ENCODE peak calls at places on chromosomes 3 and 15, in seven cellular contexts. A is transverse colon; U is GM23248; B is upper lobe of right lung; C is colonic mucosa; E is CD4-positive, alpha-beta memory T cell; O is cardiac muscle cell. R is an unnamed sample.

GRCh38 chr3:186514296-186515002 is 29.7 kb downstream of the CRYGS start:
- DNase-seq in A (no peak), U (peak; percentile 16), B (no peak), C (no peak), E (no peak), O (no peak), R (no peak)

GRCh38 chr3:107999215-107999775 is 91.5 kb downstream of the CD47 start:
- DNase-seq in A (no peak), U (peak; percentile 60), B (no peak), C (no peak), E (no peak), O (no peak), R (peak; percentile 33)

GRCh38 chr3:155391583-155391982 is 98.1 kb upstream of the STRIT1 start:
- DNase-seq in A (peak; percentile 8), U (peak; percentile 93), B (no peak), C (no peak), E (no peak), O (peak; percentile 25), R (peak; percentile 76)

GRCh38 chr15:40590635-40591105 is 3.4 kb upstream of the KNL1 start:
- DNase-seq in A (no peak), U (peak; percentile 6), B (no peak), C (no peak), E (no peak), O (peak; percentile 61), R (no peak)

GRCh38 chr3:190301591-190301990 is 20.7 kb downstream of the CLDN1 start:
- DNase-seq in A (no peak), U (no peak), B (no peak), C (no peak), E (peak; percentile 15), O (no peak), R (no peak)

GRCh38 chr3:130933801-130934345 is 40.0 kb downstream of the ATP2C1 start:
- DNase-seq in A (no peak), U (peak; percentile 19), B (no peak), C (no peak), E (no peak), O (peak; percentile 40), R (no peak)

GRCh38 chr3:65146149-65146548 is 458.3 kb upstream of the ADAMTS9 start:
- DNase-seq in A (no peak), U (peak; percentile 25), B (no peak), C (no peak), E (no peak), O (no peak), R (no peak)

GRCh38 chr15:48644827-48645557 is 517 bp downstream of the FBN1 start:
- DNase-seq in A (no peak), U (peak; percentile 78), B (peak; percentile 73), C (no peak), E (no peak), O (peak; percentile 77), R (peak; percentile 75)

GRCh38 chr3:142273501-142273900 is 48.1 kb upstream of the GK5 start:
- DNase-seq in A (no peak), U (no peak), B (no peak), C (no peak), E (no peak), O (no peak), R (no peak)

GRCh38 chr3:112671930-112672715 is 31.2 kb upstream of the CCDC80 start:
- DNase-seq in A (no peak), U (peak; percentile 95), B (no peak), C (no peak), E (peak; percentile 31), O (peak; percentile 97), R (peak; percentile 82)

GRCh38 chr3:41267975-41268640 is 68.8 kb downstream of the CTNNB1 start:
- DNase-seq in A (no peak), U (peak; percentile 98), B (no peak), C (no peak), E (no peak), O (peak; percentile 89), R (peak; percentile 72)

GRCh38 chr3:169661567-169662214 is 1.8 kb downstream of the MECOM start:
- DNase-seq in A (peak; percentile 53), U (peak; percentile 63), B (peak; percentile 76), C (peak; percentile 56), E (no peak), O (peak; percentile 72), R (peak; percentile 65)

GRCh38 chr15:75238150-75238549 is 20.0 kb upstream of the GOLGA6C start:
- DNase-seq in A (no peak), U (no peak), B (peak; percentile 44), C (no peak), E (no peak), O (no peak), R (no peak)

GRCh38 chr3:104750581-104750980 is 616.1 kb upstream of the ALCAM start:
- DNase-seq in A (no peak), U (peak; percentile 6), B (no peak), C (no peak), E (no peak), O (no peak), R (no peak)

GRCh38 chr3:38003371-38003816 is 12.8 kb downstream of the VILL start:
- DNase-seq in A (peak; percentile 79), U (peak; percentile 55), B (peak; percentile 80), C (peak; percentile 78), E (peak; percentile 51), O (peak; percentile 60), R (no peak)

GRCh38 chr15:74768771-74769342 is 13.0 kb upstream of the CSK start:
- DNase-seq in A (peak; percentile 66), U (peak; percentile 72), B (peak; percentile 74), C (peak; percentile 54), E (peak; percentile 61), O (peak; percentile 62), R (peak; percentile 65)

GRCh38 chr3:182487048-182487447 is 306.3 kb upstream of the ATP11B start:
- DNase-seq in A (no peak), U (no peak), B (no peak), C (no peak), E (no peak), O (no peak), R (no peak)

GRCh38 chr3:50675179-50676030 is 678 bp downstream of the DOCK3 start:
- DNase-seq in A (peak; percentile 39), U (peak; percentile 36), B (peak; percentile 78), C (no peak), E (peak; percentile 35), O (no peak), R (peak; percentile 9)

GRCh38 chr3:104990758-104991157 is 376.0 kb upstream of the ALCAM start:
- DNase-seq in A (no peak), U (peak; percentile 0), B (no peak), C (no peak), E (no peak), O (peak; percentile 1), R (no peak)

GRCh38 chr15:44550256-44550655 is 13.3 kb downstream of the EIF3J start:
- DNase-seq in A (no peak), U (peak; percentile 66), B (no peak), C (no peak), E (peak; percentile 33), O (peak; percentile 58), R (no peak)

GRCh38 chr3:183490653-183491052 is 62.2 kb upstream of the MCF2L2 start:
- DNase-seq in A (peak; percentile 62), U (peak; percentile 22), B (no peak), C (peak; percentile 87), E (no peak), O (no peak), R (no peak)

GRCh38 chr15:69668963-69669362 is 216.3 kb downstream of the RPLP1 start:
- DNase-seq in A (peak; percentile 62), U (no peak), B (no peak), C (no peak), E (peak; percentile 12), O (no peak), R (no peak)

GRCh38 chr3:36461588-36461987 is 81.3 kb downstream of the STAC start:
- DNase-seq in A (no peak), U (peak; percentile 85), B (no peak), C (no peak), E (no peak), O (peak; percentile 15), R (no peak)

GRCh38 chr3:139106013-139106932 is 61.6 kb upstream of the PRR23C start:
- DNase-seq in A (no peak), U (no peak), B (peak; percentile 46), C (no peak), E (no peak), O (no peak), R (no peak)

GRCh38 chr3:80612366-80612765 is 844.6 kb upstream of the ROBO1 start:
- DNase-seq in A (no peak), U (no peak), B (no peak), C (no peak), E (no peak), O (no peak), R (no peak)

GRCh38 chr15:87632364-87632763 is 624.2 kb downstream of the NTRK3 start:
- DNase-seq in A (no peak), U (no peak), B (no peak), C (no peak), E (no peak), O (no peak), R (no peak)
- H3K27me3 ChIP-seq in A (no peaks in the 10 kb centered on the region), U (no peaks in the 10 kb centered on the region), B (no peaks in the 10 kb centered on the region), C (no peaks in the 10 kb centered on the region), E (no peaks in the 10 kb centered on the region), O (peaks cover 16% of the 10 kb centered on the region), R (no peaks in the 10 kb centered on the region)

GRCh38 chr15:26222781-26223180 is 359.7 kb upstream of the ATP10A start:
- DNase-seq in A (no peak), U (no peak), B (no peak), C (no peak), E (no peak), O (no peak), R (no peak)

GRCh38 chr15:26223720-26224119 is 360.6 kb upstream of the ATP10A start:
- DNase-seq in A (no peak), U (no peak), B (no peak), C (no peak), E (no peak), O (no peak), R (no peak)

DNA sequence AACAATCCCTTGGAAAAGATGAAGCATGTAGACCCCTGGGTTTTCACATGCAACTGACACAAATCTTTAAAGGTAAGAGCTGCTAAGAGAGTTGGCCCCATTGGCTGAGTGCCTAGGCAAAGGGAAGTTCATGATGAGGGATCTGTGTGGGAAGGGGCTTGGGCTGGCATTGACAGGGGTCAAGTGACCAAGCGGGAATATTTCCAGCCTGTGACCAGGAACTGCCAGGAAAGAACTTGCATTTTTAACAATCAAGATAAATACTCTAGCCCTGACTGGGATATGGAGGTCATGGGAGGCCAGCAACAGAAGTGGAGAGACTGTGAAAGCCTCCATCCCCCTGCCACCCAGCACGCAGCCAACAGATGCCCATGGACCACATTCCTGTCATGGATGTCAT is 361.1 kb upstream of the ATP10A start:
- DNase-seq in A (no peak), U (no peak), B (no peak), C (no peak), E (no peak), O (no peak), R (no peak)
- H3K9me3 ChIP-seq in A (no peaks in the 10 kb centered on the region), U (no peaks in the 10 kb centered on the region), B (no peaks in the 10 kb centered on the region), C (no peaks in the 10 kb centered on the region), E (no peaks in the 10 kb centered on the region), O (no peaks in the 10 kb centered on the region), R (no peaks in the 10 kb centered on the region)

GRCh38 chr3:14938964-14939363 is 8.4 kb upstream of the NR2C2 start:
- DNase-seq in A (no peak), U (no peak), B (no peak), C (no peak), E (no peak), O (no peak), R (no peak)
- H3K4me3 ChIP-seq in A (no peak overlapping the region), U (no peak overlapping the region), B (no peak overlapping the region), C (no peak overlapping the region), E (no peak overlapping the region), O (no peak overlapping the region), R (no peak overlapping the region)

DNA sequence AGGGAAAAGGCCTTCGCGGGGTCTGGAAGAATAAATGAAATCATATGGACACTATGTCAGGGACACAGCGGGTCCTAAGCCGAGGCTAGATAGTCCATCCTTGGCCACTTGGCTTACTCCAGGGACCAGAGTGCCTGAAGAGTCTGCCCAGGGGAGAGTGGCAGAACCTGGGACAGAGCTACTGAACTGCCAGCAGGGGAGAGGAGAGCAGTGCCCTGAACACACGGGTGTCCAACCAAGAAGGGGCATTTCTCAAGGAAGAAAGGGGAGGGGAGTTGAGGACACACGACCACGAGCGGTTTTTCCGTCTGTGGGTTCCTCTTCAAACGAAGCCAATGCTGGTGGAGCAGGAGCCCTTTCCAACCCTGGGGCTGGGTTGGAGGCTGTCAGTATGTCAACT is 1.0 kb downstream of the ACAN start:
- DNase-seq in A (no peak), U (no peak), B (no peak), C (no peak), E (no peak), O (no peak), R (no peak)
- H3K27me3 ChIP-seq in A (peaks cover 59% of the 10 kb centered on the region), U (peaks cover 42% of the 10 kb centered on the region), B (peaks cover 73% of the 10 kb centered on the region), C (peaks cover 16% of the 10 kb centered on the region), E (peaks cover 5% of the 10 kb centered on the region), O (peaks cover 64% of the 10 kb centered on the region), R (peaks cover 37% of the 10 kb centered on the region)